ENCODE peak calls at places on chromosomes 2 and 18, in eight cellular contexts. One of them, this sample, is unnamed.

GRCh38 chr2:241422350-241422749 is 66.3 kb downstream of the FARP2 start:
- DNase-seq in suprapubic skin: no peak
- DNase-seq in mammary epithelial cell: no peak
- DNase-seq in IMR-90: no peak
- DNase-seq in dorsolateral prefrontal cortex: no peak
- DNase-seq in esophagus squamous epithelium: no peak
- DNase-seq in left lung: no peak
- DNase-seq in right atrium auricular region: no peak
- DNase-seq in this sample: no peak

GRCh38 chr18:55290898-55291297 is 297.1 kb downstream of the TCF4 start:
- DNase-seq in right atrium auricular region: no peak
- DNase-seq in dorsolateral prefrontal cortex: no peak
- DNase-seq in left lung: no peak
- DNase-seq in esophagus squamous epithelium: no peak
- DNase-seq in suprapubic skin: no peak
- DNase-seq in IMR-90: peak; percentile 29
- DNase-seq in mammary epithelial cell: no peak
- DNase-seq in this sample: no peak

GRCh38 chr2:137706786-137707613 is 257.3 kb upstream of the HNMT start:
- DNase-seq in suprapubic skin: peak; percentile 54
- DNase-seq in IMR-90: no peak
- DNase-seq in left lung: peak; percentile 74
- DNase-seq in mammary epithelial cell: no peak
- DNase-seq in esophagus squamous epithelium: no peak
- DNase-seq in right atrium auricular region: no peak
- DNase-seq in dorsolateral prefrontal cortex: peak; percentile 24
- DNase-seq in this sample: no peak

GRCh38 chr2:239379641-239380170 is 21.1 kb downstream of the HDAC4 start:
- DNase-seq in left lung: peak; percentile 81
- DNase-seq in dorsolateral prefrontal cortex: no peak
- DNase-seq in right atrium auricular region: no peak
- DNase-seq in IMR-90: no peak
- DNase-seq in mammary epithelial cell: no peak
- DNase-seq in suprapubic skin: peak; percentile 60
- DNase-seq in esophagus squamous epithelium: no peak
- DNase-seq in this sample: no peak

GRCh38 chr2:53593891-53594585 is 173.6 kb upstream of the CHAC2 start:
- DNase-seq in IMR-90: peak; percentile 55
- DNase-seq in esophagus squamous epithelium: no peak
- DNase-seq in right atrium auricular region: no peak
- DNase-seq in mammary epithelial cell: peak; percentile 64
- DNase-seq in dorsolateral prefrontal cortex: no peak
- DNase-seq in suprapubic skin: no peak
- DNase-seq in left lung: no peak
- DNase-seq in this sample: no peak

GRCh38 chr18:37852464-37852863 is 286.9 kb upstream of the CELF4 start:
- DNase-seq in right atrium auricular region: no peak
- DNase-seq in left lung: no peak
- DNase-seq in esophagus squamous epithelium: no peak
- DNase-seq in suprapubic skin: no peak
- DNase-seq in mammary epithelial cell: no peak
- DNase-seq in IMR-90: no peak
- DNase-seq in dorsolateral prefrontal cortex: no peak
- DNase-seq in this sample: peak; percentile 57

GRCh38 chr2:19038096-19039015 is 320.1 kb downstream of the OSR1 start:
- DNase-seq in right atrium auricular region: no peak
- DNase-seq in mammary epithelial cell: peak; percentile 78
- DNase-seq in esophagus squamous epithelium: no peak
- DNase-seq in dorsolateral prefrontal cortex: no peak
- DNase-seq in IMR-90: peak; percentile 83
- DNase-seq in left lung: no peak
- DNase-seq in suprapubic skin: no peak
- DNase-seq in this sample: no peak

GRCh38 chr2:120306091-120306490 is 39.8 kb upstream of the INHBB start:
- DNase-seq in dorsolateral prefrontal cortex: no peak
- DNase-seq in suprapubic skin: no peak
- DNase-seq in right atrium auricular region: no peak
- DNase-seq in esophagus squamous epithelium: no peak
- DNase-seq in IMR-90: no peak
- DNase-seq in left lung: peak; percentile 49
- DNase-seq in mammary epithelial cell: no peak
- DNase-seq in this sample: no peak

GRCh38 chr18:62525611-62526010 is 2.8 kb downstream of the ZCCHC2 start:
- DNase-seq in mammary epithelial cell: no peak
- DNase-seq in IMR-90: no peak
- DNase-seq in suprapubic skin: no peak
- DNase-seq in esophagus squamous epithelium: no peak
- DNase-seq in dorsolateral prefrontal cortex: no peak
- DNase-seq in right atrium auricular region: no peak
- DNase-seq in left lung: no peak
- DNase-seq in this sample: no peak

GRCh38 chr2:70984576-70985282 is 6.3 kb downstream of the ANKRD53 start:
- DNase-seq in mammary epithelial cell: peak; percentile 48
- DNase-seq in dorsolateral prefrontal cortex: peak; percentile 57
- DNase-seq in esophagus squamous epithelium: no peak
- DNase-seq in suprapubic skin: peak; percentile 70
- DNase-seq in left lung: peak; percentile 95
- DNase-seq in right atrium auricular region: no peak
- DNase-seq in IMR-90: peak; percentile 37
- DNase-seq in this sample: peak; percentile 88

GRCh38 chr2:44753552-44754285 is 187.8 kb upstream of the SIX3 start:
- DNase-seq in dorsolateral prefrontal cortex: no peak
- DNase-seq in IMR-90: no peak
- DNase-seq in esophagus squamous epithelium: no peak
- DNase-seq in suprapubic skin: no peak
- DNase-seq in mammary epithelial cell: no peak
- DNase-seq in left lung: no peak
- DNase-seq in right atrium auricular region: no peak
- DNase-seq in this sample: peak; percentile 50

GRCh38 chr2:30181176-30181575 is 34.4 kb downstream of the YPEL5 start:
- DNase-seq in dorsolateral prefrontal cortex: no peak
- DNase-seq in IMR-90: no peak
- DNase-seq in esophagus squamous epithelium: no peak
- DNase-seq in suprapubic skin: no peak
- DNase-seq in left lung: no peak
- DNase-seq in right atrium auricular region: peak; percentile 30
- DNase-seq in mammary epithelial cell: no peak
- DNase-seq in this sample: no peak

GRCh38 chr18:55579888-55580287 is 8.1 kb downstream of the TCF4 start:
- DNase-seq in esophagus squamous epithelium: no peak
- DNase-seq in right atrium auricular region: no peak
- DNase-seq in dorsolateral prefrontal cortex: no peak
- DNase-seq in IMR-90: no peak
- DNase-seq in suprapubic skin: no peak
- DNase-seq in left lung: no peak
- DNase-seq in mammary epithelial cell: no peak
- DNase-seq in this sample: no peak

GRCh38 chr18:61908661-61909060 is 15.9 kb upstream of the RNF152 start:
- DNase-seq in left lung: no peak
- DNase-seq in suprapubic skin: no peak
- DNase-seq in mammary epithelial cell: peak; percentile 93
- DNase-seq in right atrium auricular region: no peak
- DNase-seq in IMR-90: no peak
- DNase-seq in esophagus squamous epithelium: no peak
- DNase-seq in dorsolateral prefrontal cortex: no peak
- DNase-seq in this sample: peak; percentile 72

GRCh38 chr2:210611466-210611865 is 55.1 kb downstream of the CPS1 start:
- DNase-seq in dorsolateral prefrontal cortex: no peak
- DNase-seq in suprapubic skin: no peak
- DNase-seq in esophagus squamous epithelium: no peak
- DNase-seq in IMR-90: no peak
- DNase-seq in left lung: no peak
- DNase-seq in right atrium auricular region: no peak
- DNase-seq in mammary epithelial cell: no peak
- DNase-seq in this sample: no peak

GRCh38 chr18:69956037-69956436 is 8.4 kb upstream of the CD226 start:
- DNase-seq in suprapubic skin: no peak
- DNase-seq in left lung: no peak
- DNase-seq in right atrium auricular region: no peak
- DNase-seq in mammary epithelial cell: no peak
- DNase-seq in dorsolateral prefrontal cortex: no peak
- DNase-seq in esophagus squamous epithelium: no peak
- DNase-seq in IMR-90: no peak
- DNase-seq in this sample: peak; percentile 89

GRCh38 chr2:236875906-236876505 is 209.7 kb upstream of the COPS8 start:
- DNase-seq in esophagus squamous epithelium: no peak
- DNase-seq in dorsolateral prefrontal cortex: no peak
- DNase-seq in left lung: no peak
- DNase-seq in IMR-90: no peak
- DNase-seq in suprapubic skin: no peak
- DNase-seq in right atrium auricular region: no peak
- DNase-seq in mammary epithelial cell: no peak
- DNase-seq in this sample: peak; percentile 91

GRCh38 chr2:185279999-185280398 is 458.6 kb upstream of the FSIP2 start:
- DNase-seq in mammary epithelial cell: peak; percentile 7
- DNase-seq in suprapubic skin: no peak
- DNase-seq in left lung: no peak
- DNase-seq in dorsolateral prefrontal cortex: no peak
- DNase-seq in IMR-90: peak; percentile 3
- DNase-seq in esophagus squamous epithelium: no peak
- DNase-seq in right atrium auricular region: no peak
- DNase-seq in this sample: no peak

GRCh38 chr2:232502901-232503791 is 15.5 kb upstream of the ECEL1 start:
- DNase-seq in dorsolateral prefrontal cortex: peak; percentile 26
- DNase-seq in suprapubic skin: no peak
- DNase-seq in mammary epithelial cell: peak; percentile 19
- DNase-seq in IMR-90: peak; percentile 45
- DNase-seq in esophagus squamous epithelium: no peak
- DNase-seq in left lung: no peak
- DNase-seq in right atrium auricular region: no peak
- DNase-seq in this sample: no peak

GRCh38 chr2:237746302-237747080 is 52.1 kb upstream of the RBM44 start:
- DNase-seq in IMR-90: no peak
- DNase-seq in mammary epithelial cell: no peak
- DNase-seq in right atrium auricular region: no peak
- DNase-seq in dorsolateral prefrontal cortex: no peak
- DNase-seq in suprapubic skin: no peak
- DNase-seq in left lung: no peak
- DNase-seq in esophagus squamous epithelium: no peak
- DNase-seq in this sample: no peak

GRCh38 chr2:125405816-125406215 is 1250.1 kb upstream of the GYPC start:
- DNase-seq in suprapubic skin: no peak
- DNase-seq in esophagus squamous epithelium: no peak
- DNase-seq in dorsolateral prefrontal cortex: no peak
- DNase-seq in mammary epithelial cell: peak; percentile 63
- DNase-seq in left lung: no peak
- DNase-seq in right atrium auricular region: no peak
- DNase-seq in IMR-90: peak; percentile 97
- DNase-seq in this sample: no peak

GRCh38 chr2:186687774-186688173 is 6.1 kb upstream of the FAM171B start:
- DNase-seq in suprapubic skin: no peak
- DNase-seq in left lung: no peak
- DNase-seq in esophagus squamous epithelium: no peak
- DNase-seq in mammary epithelial cell: no peak
- DNase-seq in right atrium auricular region: no peak
- DNase-seq in IMR-90: peak; percentile 90
- DNase-seq in dorsolateral prefrontal cortex: no peak
- DNase-seq in this sample: no peak

GRCh38 chr2:8447610-8448221 is 234.1 kb upstream of the ID2 start:
- DNase-seq in esophagus squamous epithelium: no peak
- DNase-seq in left lung: no peak
- DNase-seq in dorsolateral prefrontal cortex: no peak
- DNase-seq in IMR-90: peak; percentile 63
- DNase-seq in right atrium auricular region: peak; percentile 44
- DNase-seq in mammary epithelial cell: peak; percentile 10
- DNase-seq in suprapubic skin: no peak
- DNase-seq in this sample: no peak

GRCh38 chr2:63639344-63639743 is 50.6 kb downstream of the MDH1 start:
- DNase-seq in dorsolateral prefrontal cortex: no peak
- DNase-seq in esophagus squamous epithelium: no peak
- DNase-seq in suprapubic skin: no peak
- DNase-seq in IMR-90: no peak
- DNase-seq in right atrium auricular region: no peak
- DNase-seq in left lung: no peak
- DNase-seq in mammary epithelial cell: no peak
- DNase-seq in this sample: no peak

GRCh38 chr2:152423684-152424083 is 88.7 kb downstream of the FMNL2 start:
- DNase-seq in mammary epithelial cell: no peak
- DNase-seq in suprapubic skin: no peak
- DNase-seq in dorsolateral prefrontal cortex: no peak
- DNase-seq in IMR-90: no peak
- DNase-seq in left lung: no peak
- DNase-seq in esophagus squamous epithelium: no peak
- DNase-seq in right atrium auricular region: no peak
- DNase-seq in this sample: no peak
- H3K27ac ChIP-seq in mammary epithelial cell: no peak overlapping the region
- H3K27ac ChIP-seq in suprapubic skin: no peak overlapping the region
- H3K27ac ChIP-seq in dorsolateral prefrontal cortex: peak overlapping the region; percentile 94
- H3K27ac ChIP-seq in IMR-90: no peak overlapping the region
- H3K27ac ChIP-seq in left lung: no peak overlapping the region
- H3K27ac ChIP-seq in esophagus squamous epithelium: no peak overlapping the region
- H3K27ac ChIP-seq in right atrium auricular region: no peak overlapping the region
- H3K27ac ChIP-seq in this sample: no peak overlapping the region

GRCh38 chr2:143926731-143927130 is 593.2 kb downstream of the ZEB2 start:
- DNase-seq in left lung: no peak
- DNase-seq in esophagus squamous epithelium: no peak
- DNase-seq in suprapubic skin: no peak
- DNase-seq in dorsolateral prefrontal cortex: no peak
- DNase-seq in right atrium auricular region: no peak
- DNase-seq in IMR-90: no peak
- DNase-seq in mammary epithelial cell: no peak
- DNase-seq in this sample: no peak
- H3K27ac ChIP-seq in left lung: no peak overlapping the region
- H3K27ac ChIP-seq in esophagus squamous epithelium: no peak overlapping the region
- H3K27ac ChIP-seq in suprapubic skin: no peak overlapping the region
- H3K27ac ChIP-seq in dorsolateral prefrontal cortex: no peak overlapping the region
- H3K27ac ChIP-seq in right atrium auricular region: no peak overlapping the region
- H3K27ac ChIP-seq in IMR-90: no peak overlapping the region
- H3K27ac ChIP-seq in mammary epithelial cell: no peak overlapping the region
- H3K27ac ChIP-seq in this sample: no peak overlapping the region

GRCh38 chr2:191499874-191500565 is 177.9 kb upstream of the NABP1 start:
- DNase-seq in right atrium auricular region: no peak
- DNase-seq in left lung: no peak
- DNase-seq in mammary epithelial cell: no peak
- DNase-seq in dorsolateral prefrontal cortex: no peak
- DNase-seq in IMR-90: peak; percentile 57
- DNase-seq in esophagus squamous epithelium: no peak
- DNase-seq in suprapubic skin: no peak
- DNase-seq in this sample: no peak
- H3K27ac ChIP-seq in right atrium auricular region: no peak overlapping the region
- H3K27ac ChIP-seq in left lung: no peak overlapping the region
- H3K27ac ChIP-seq in mammary epithelial cell: no peak overlapping the region
- H3K27ac ChIP-seq in dorsolateral prefrontal cortex: no peak overlapping the region
- H3K27ac ChIP-seq in IMR-90: no peak overlapping the region
- H3K27ac ChIP-seq in esophagus squamous epithelium: no peak overlapping the region
- H3K27ac ChIP-seq in suprapubic skin: no peak overlapping the region
- H3K27ac ChIP-seq in this sample: no peak overlapping the region

GRCh38 chr18:78623142-78623541 is 356.5 kb upstream of the SALL3 start:
- DNase-seq in left lung: no peak
- DNase-seq in IMR-90: no peak
- DNase-seq in dorsolateral prefrontal cortex: no peak
- DNase-seq in mammary epithelial cell: no peak
- DNase-seq in esophagus squamous epithelium: no peak
- DNase-seq in right atrium auricular region: no peak
- DNase-seq in suprapubic skin: no peak
- DNase-seq in this sample: no peak
- H3K27ac ChIP-seq in left lung: no peak overlapping the region
- H3K27ac ChIP-seq in IMR-90: no peak overlapping the region
- H3K27ac ChIP-seq in dorsolateral prefrontal cortex: no peak overlapping the region
- H3K27ac ChIP-seq in mammary epithelial cell: no peak overlapping the region
- H3K27ac ChIP-seq in esophagus squamous epithelium: no peak overlapping the region
- H3K27ac ChIP-seq in right atrium auricular region: no peak overlapping the region
- H3K27ac ChIP-seq in suprapubic skin: no peak overlapping the region
- H3K27ac ChIP-seq in this sample: no peak overlapping the region